ENCODE peak calls at places on chromosomes 4 and X, in nine cellular contexts. R is astrocyte of the cerebellum, P is glutamatergic neuron, G is osteocyte, A is GM23338, O is transverse colon, K is nephron progenitor cell, J is upper lobe of right lung, F is cardiac fibroblast. V is an unnamed sample.

GRCh38 chr4:14379148-14379547 is 623.1 kb upstream of the CPEB2 start:
- DNase-seq in K (no peak), O (no peak), F (peak), G (no peak), R (no peak), A (no peak), J (no peak), P (no peak), V (no peak)

GRCh38 chr4:140609548-140610425 is 41.0 kb upstream of the UCP1 start:
- DNase-seq in A (peak), J (no peak), O (no peak), K (peak), R (peak), G (no peak), P (no peak), F (peak), V (peak)

GRCh38 chr4:34676390-34676789 is 1567.9 kb downstream of the ARAP2 start:
- DNase-seq in J (no peak), O (no peak), A (peak), K (no peak), P (no peak), R (no peak), G (no peak), F (no peak), V (no peak)

GRCh38 chr4:80107374-80107773 is 34.3 kb upstream of the ANTXR2 start:
- DNase-seq in P (no peak), R (no peak), J (no peak), F (peak), A (no peak), K (no peak), O (no peak), G (no peak), V (no peak)

GRCh38 chr4:14117575-14118228 is 490.2 kb upstream of the BOD1L1 start:
- DNase-seq in K (no peak), P (no peak), G (no peak), A (no peak), F (no peak), O (no peak), J (no peak), R (no peak), V (no peak)

GRCh38 chrX:153539171-153539978 is 21.9 kb downstream of the ATP2B3 start:
- DNase-seq in F (peak), K (peak), R (peak), J (peak), G (peak), A (peak), P (peak), O (peak), V (peak)

GRCh38 chr4:56302102-56302501 is 85.2 kb downstream of the AASDH start:
- DNase-seq in F (no peak), J (no peak), P (no peak), O (no peak), K (peak), A (no peak), G (no peak), R (no peak), V (no peak)

GRCh38 chr4:2274320-2275043 is 12.6 kb upstream of the MXD4 start:
- DNase-seq in K (no peak), G (no peak), F (no peak), P (peak), R (no peak), J (no peak), O (no peak), A (no peak), V (no peak)

DNA sequence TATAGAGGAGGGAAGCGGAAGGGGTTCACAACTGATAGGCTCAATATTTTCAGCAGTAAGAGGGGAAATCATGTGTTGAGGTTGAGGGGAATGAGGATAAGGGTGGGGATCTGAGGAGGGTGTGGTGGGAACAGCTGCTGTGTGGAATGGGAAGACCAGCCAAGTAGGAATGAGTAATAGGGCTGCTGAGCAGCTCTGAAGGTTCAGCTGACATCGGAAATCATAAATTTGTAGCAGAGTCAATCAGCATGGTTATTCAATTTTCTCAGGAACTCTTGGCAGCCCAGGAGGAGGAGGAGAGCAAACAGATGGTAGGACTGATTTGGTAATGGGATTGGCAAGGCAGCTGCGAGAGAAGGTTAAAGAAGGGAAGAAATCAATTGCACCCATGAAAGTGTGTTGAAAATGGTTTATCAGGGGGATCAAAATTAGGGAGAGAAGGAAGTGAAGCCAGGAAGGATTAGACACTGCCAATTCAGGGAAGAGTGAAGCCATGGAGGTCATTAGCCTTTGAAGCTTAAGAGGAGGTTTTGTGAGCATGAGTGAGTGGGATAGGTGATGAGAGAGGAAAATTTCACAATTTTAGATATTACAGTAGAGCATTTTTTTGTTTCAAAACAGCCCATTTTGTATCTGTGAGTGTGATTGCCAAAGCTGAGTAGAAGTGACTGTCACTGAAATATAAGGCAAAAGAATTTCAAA is 82.6 kb downstream of the PCDH7 start:
- DNase-seq in J (no peak), A (no peak), R (peak), O (no peak), G (no peak), K (no peak), F (peak), P (no peak), V (no peak)
- TF ChIP-seq CTCF in J (no peak), A (no peak), R (no peak), O (no peak), G (no peak), K (no peak), F (no peak), P (no peak), V (no peak)

GRCh38 chrX:83819304-83819703 is 41.6 kb upstream of the CYLC1 start:
- DNase-seq in O (no peak), P (no peak), A (peak), R (no peak), F (no peak), K (no peak), J (no peak), G (no peak), V (no peak)
- TF ChIP-seq CTCF in O (no peak), P (no peak), A (peak), R (no peak), F (no peak), K (no peak), J (no peak), G (no peak), V (no peak)

GRCh38 chr4:26402458-26402857 is 81.6 kb downstream of the RBPJ start:
- DNase-seq in G (no peak), F (no peak), R (no peak), P (no peak), K (no peak), O (no peak), J (no peak), A (no peak), V (no peak)

GRCh38 chr4:26400140-26400539 is 79.3 kb downstream of the RBPJ start:
- DNase-seq in F (no peak), K (no peak), G (no peak), J (no peak), A (no peak), P (no peak), R (no peak), O (no peak), V (no peak)

GRCh38 chr4:26407466-26407865 is 82.8 kb downstream of the CCKAR start:
- DNase-seq in J (no peak), R (no peak), K (no peak), P (no peak), F (no peak), O (no peak), G (no peak), A (peak), V (no peak)

GRCh38 chr4:26406346-26406975 is 83.8 kb downstream of the CCKAR start:
- DNase-seq in K (no peak), G (no peak), J (no peak), P (no peak), R (no peak), A (peak), F (peak), O (no peak), V (no peak)

DNA sequence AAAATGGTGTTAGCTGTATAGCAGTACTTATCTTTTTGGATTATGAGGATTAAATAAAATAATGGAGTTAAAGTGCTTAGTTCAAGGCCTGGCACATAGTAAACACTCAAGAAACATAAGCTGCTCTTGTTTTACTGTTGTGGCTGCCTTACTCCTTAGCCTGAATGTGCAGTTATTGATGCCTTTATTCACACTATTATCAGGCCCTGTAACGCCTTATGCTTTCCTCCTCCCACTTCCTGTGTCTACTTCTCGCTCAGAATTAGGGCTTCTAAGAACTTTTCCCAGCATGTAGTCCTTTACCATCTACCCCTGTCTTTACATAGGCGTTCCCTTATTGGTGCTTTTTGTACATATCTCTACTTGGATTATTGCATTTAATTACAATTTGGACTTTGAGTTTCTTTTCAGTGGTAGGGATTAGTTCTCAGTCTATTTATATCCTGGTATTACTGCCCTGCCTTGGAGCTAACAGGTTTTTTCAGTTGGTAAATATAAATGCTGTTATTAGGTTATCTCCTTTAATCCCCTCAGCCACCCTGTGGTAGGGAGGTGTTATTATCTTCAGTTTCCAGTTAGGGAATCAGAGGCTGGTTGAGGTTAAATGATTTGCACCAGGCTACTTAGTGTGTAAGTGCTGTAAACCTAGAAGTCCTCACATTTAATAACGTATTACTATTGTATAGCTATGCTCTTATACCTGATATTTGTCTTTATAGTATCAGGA is 83.9 kb downstream of the RBPJ start:
- DNase-seq in K (no peak), P (no peak), A (no peak), R (no peak), J (no peak), G (no peak), O (no peak), F (no peak), V (no peak)
- TF ChIP-seq CTCF in K (no peak), P (peak), A (no peak), R (no peak), J (no peak), G (peak), O (no peak), F (no peak), V (no peak)

DNA sequence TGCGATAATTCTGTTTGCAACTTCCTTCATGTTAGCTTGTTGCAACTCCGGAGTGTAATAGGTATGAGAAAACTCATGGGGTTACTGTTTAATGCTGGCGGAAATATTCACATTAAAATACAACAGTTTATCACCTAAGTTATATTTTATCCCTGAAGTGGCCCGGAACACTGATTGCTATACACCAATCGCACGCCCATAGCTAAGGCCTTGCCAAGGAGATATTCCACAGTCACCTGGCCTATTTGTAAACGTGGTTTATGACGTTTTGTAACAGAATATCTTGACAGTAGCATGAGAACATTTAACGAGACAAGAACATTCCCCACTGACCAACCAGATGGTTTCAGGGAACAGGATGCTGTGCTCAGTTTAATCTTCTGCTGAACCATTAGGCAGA is 23.2 kb upstream of the FAM90A26 start:
- DNase-seq in K (no peak), G (no peak), A (no peak), R (no peak), J (no peak), O (no peak), F (no peak), P (no peak), V (no peak)
- TF ChIP-seq CTCF in K (no peak), G (no peak), A (no peak), R (no peak), J (no peak), O (no peak), F (no peak), P (no peak), V (no peak)

V was measured in AG09319.